ENCODE peak calls at places on chromosomes 2 and 18, in four cellular contexts. One of them, this sample, is unnamed. For H3K4me1, the result is how much of the 10 kb centered on the place peaks cover.

GRCh38 chr2:20439503-20439902 is 7.4 kb upstream of the RHOB start:
- DNase-seq in BE2C: no peak
- DNase-seq in mammary epithelial cell: no peak
- DNase-seq in MM.1S: no peak
- DNase-seq in this sample: no peak

GRCh38 chr18:68461635-68462034 is 253.3 kb downstream of the TMX3 start:
- DNase-seq in BE2C: no peak
- DNase-seq in mammary epithelial cell: no peak
- DNase-seq in MM.1S: no peak
- DNase-seq in this sample: no peak

GRCh38 chr2:160224060-160224459 is 24.0 kb upstream of the ITGB6 start:
- DNase-seq in BE2C: no peak
- DNase-seq in mammary epithelial cell: peak
- DNase-seq in MM.1S: peak
- DNase-seq in this sample: no peak

GRCh38 chr2:109526442-109526970 is 87.3 kb downstream of the SEPTIN10 start:
- DNase-seq in BE2C: no peak
- DNase-seq in mammary epithelial cell: no peak
- DNase-seq in MM.1S: no peak
- DNase-seq in this sample: no peak

GRCh38 chr2:141137121-141137693 is 993.6 kb downstream of the LRP1B start:
- DNase-seq in BE2C: peak
- DNase-seq in mammary epithelial cell: no peak
- DNase-seq in MM.1S: no peak
- DNase-seq in this sample: no peak

GRCh38 chr2:219557791-219558785 is 13.3 kb downstream of the OBSL1 start:
- DNase-seq in BE2C: no peak
- DNase-seq in mammary epithelial cell: no peak
- DNase-seq in MM.1S: no peak
- DNase-seq in this sample: no peak

GRCh38 chr2:24919100-24919976 is 699 bp downstream of the ADCY3 start:
- DNase-seq in BE2C: no peak
- DNase-seq in mammary epithelial cell: peak
- DNase-seq in MM.1S: peak
- DNase-seq in this sample: no peak

GRCh38 chr2:30266051-30266621 is 34.8 kb downstream of the LBH start:
- DNase-seq in BE2C: no peak
- DNase-seq in mammary epithelial cell: no peak
- DNase-seq in MM.1S: no peak
- DNase-seq in this sample: no peak

GRCh38 chr2:99572380-99572779 is 82.6 kb upstream of the REV1 start:
- DNase-seq in BE2C: no peak
- DNase-seq in mammary epithelial cell: no peak
- DNase-seq in MM.1S: no peak
- DNase-seq in this sample: no peak

GRCh38 chr2:155547571-155547970 is 785.0 kb downstream of the NR4A2 start:
- DNase-seq in BE2C: no peak
- DNase-seq in mammary epithelial cell: no peak
- DNase-seq in MM.1S: no peak
- DNase-seq in this sample: no peak

GRCh38 chr2:18501156-18501555 is 59.3 kb downstream of the RDH14 start:
- DNase-seq in BE2C: no peak
- DNase-seq in mammary epithelial cell: no peak
- DNase-seq in MM.1S: no peak
- DNase-seq in this sample: no peak

GRCh38 chr2:193584001-193584400 is 1389.3 kb upstream of the TMEFF2 start:
- DNase-seq in BE2C: peak
- DNase-seq in mammary epithelial cell: peak
- DNase-seq in MM.1S: no peak
- DNase-seq in this sample: peak

GRCh38 chr18:23528580-23529472 is 25.5 kb downstream of the RMC1 start:
- DNase-seq in BE2C: no peak
- DNase-seq in mammary epithelial cell: peak
- DNase-seq in MM.1S: no peak
- DNase-seq in this sample: no peak

GRCh38 chr2:210399440-210400041 is 77.0 kb downstream of the LANCL1 start:
- DNase-seq in BE2C: no peak
- DNase-seq in mammary epithelial cell: peak
- DNase-seq in MM.1S: peak
- DNase-seq in this sample: no peak

DNA sequence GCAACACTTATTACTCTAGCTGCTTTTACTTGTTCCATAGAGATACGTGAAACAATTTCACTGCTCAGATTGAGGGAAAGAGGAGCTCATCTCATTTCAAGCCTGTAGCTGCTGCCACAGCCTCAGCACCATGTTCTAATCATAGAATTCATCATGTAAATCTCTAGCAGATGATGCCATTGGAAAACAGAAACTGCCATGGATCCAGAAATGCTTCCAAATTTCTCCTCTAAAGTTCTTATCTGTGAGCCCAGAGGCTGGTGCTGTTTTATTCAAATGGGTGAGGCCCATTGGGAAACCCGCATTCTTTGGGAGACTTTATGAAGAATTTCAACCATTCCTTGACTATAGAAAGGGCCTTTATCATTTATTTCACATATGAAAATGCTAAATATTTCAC is 1.9 kb downstream of the CDC42EP3 start:
- DNase-seq in BE2C: no peak
- DNase-seq in mammary epithelial cell: no peak
- DNase-seq in MM.1S: no peak
- DNase-seq in this sample: no peak
- H3K4me1 ChIP-seq in BE2C: under half
- H3K4me1 ChIP-seq in mammary epithelial cell: under half
- H3K4me1 ChIP-seq in MM.1S: under half
- H3K4me1 ChIP-seq in this sample: under half

GRCh38 chr2:235200216-235200615 is 248.4 kb downstream of the SH3BP4 start:
- DNase-seq in BE2C: no peak
- DNase-seq in mammary epithelial cell: no peak
- DNase-seq in MM.1S: no peak
- DNase-seq in this sample: no peak

GRCh38 chr2:235194836-235195235 is 243.0 kb downstream of the SH3BP4 start:
- DNase-seq in BE2C: no peak
- DNase-seq in mammary epithelial cell: no peak
- DNase-seq in MM.1S: no peak
- DNase-seq in this sample: no peak

GRCh38 chr2:235195921-235196320 is 244.1 kb downstream of the SH3BP4 start:
- DNase-seq in BE2C: no peak
- DNase-seq in mammary epithelial cell: no peak
- DNase-seq in MM.1S: no peak
- DNase-seq in this sample: no peak

GRCh38 chr2:235201796-235202195 is 250.0 kb downstream of the SH3BP4 start:
- DNase-seq in BE2C: no peak
- DNase-seq in mammary epithelial cell: no peak
- DNase-seq in MM.1S: no peak
- DNase-seq in this sample: no peak

GRCh38 chr2:235199128-235199527 is 247.3 kb downstream of the SH3BP4 start:
- DNase-seq in BE2C: no peak
- DNase-seq in mammary epithelial cell: no peak
- DNase-seq in MM.1S: no peak
- DNase-seq in this sample: no peak
- H3K4me3 ChIP-seq in BE2C: no peak
- H3K4me3 ChIP-seq in mammary epithelial cell: no peak
- H3K4me3 ChIP-seq in MM.1S: no peak
- H3K4me3 ChIP-seq in this sample: no peak

DNA sequence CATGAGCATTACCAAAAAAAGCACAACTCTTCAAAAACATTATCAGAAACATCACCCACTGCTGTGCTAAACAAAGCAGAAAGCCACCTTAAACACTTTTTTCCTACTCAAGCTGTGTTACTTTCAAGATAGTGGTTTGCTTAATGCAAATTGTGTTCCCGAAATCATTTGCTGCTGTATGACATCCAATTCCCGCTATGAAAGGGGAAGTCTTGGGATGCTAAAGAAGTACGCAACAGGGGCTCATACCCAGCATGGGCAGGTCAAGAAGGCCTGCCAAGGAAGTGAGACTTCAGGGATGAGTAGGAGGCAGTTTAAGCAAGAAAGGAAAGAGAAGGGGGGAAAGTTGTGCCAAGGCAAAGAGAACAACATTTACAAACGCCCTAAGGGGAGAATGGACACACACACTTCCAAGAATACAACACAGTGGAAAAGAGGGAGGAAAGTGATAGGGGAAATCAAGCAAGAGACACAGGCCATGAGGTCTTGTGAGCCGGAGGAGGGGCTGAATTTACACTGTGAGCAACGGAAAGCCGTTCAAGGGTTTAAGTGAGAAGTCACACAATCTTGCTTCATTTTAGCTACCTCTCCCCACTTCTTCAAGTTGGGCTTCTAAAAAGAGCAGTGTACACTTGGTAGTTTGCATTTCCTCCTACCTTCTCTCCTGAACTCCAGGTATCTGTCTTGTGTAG is 4.1 kb downstream of the PTPN2 start:
- DNase-seq in BE2C: no peak
- DNase-seq in mammary epithelial cell: no peak
- DNase-seq in MM.1S: no peak
- DNase-seq in this sample: no peak
- H3K4me1 ChIP-seq in BE2C: under half
- H3K4me1 ChIP-seq in mammary epithelial cell: under half
- H3K4me1 ChIP-seq in MM.1S: under half
- H3K4me1 ChIP-seq in this sample: under half

GRCh38 chr2:119064567-119064966 is 94.0 kb downstream of the C1QL2 start:
- DNase-seq in BE2C: no peak
- DNase-seq in mammary epithelial cell: no peak
- DNase-seq in MM.1S: no peak
- DNase-seq in this sample: no peak

GRCh38 chr2:119065146-119065545 is 93.4 kb downstream of the C1QL2 start:
- DNase-seq in BE2C: no peak
- DNase-seq in mammary epithelial cell: no peak
- DNase-seq in MM.1S: no peak
- DNase-seq in this sample: no peak

GRCh38 chr2:119062179-119062578 is 96.4 kb downstream of the C1QL2 start:
- DNase-seq in BE2C: no peak
- DNase-seq in mammary epithelial cell: no peak
- DNase-seq in MM.1S: no peak
- DNase-seq in this sample: no peak

GRCh38 chr2:119063146-119063545 is 95.4 kb downstream of the C1QL2 start:
- DNase-seq in BE2C: no peak
- DNase-seq in mammary epithelial cell: no peak
- DNase-seq in MM.1S: no peak
- DNase-seq in this sample: no peak

GRCh38 chr2:119062652-119063051 is 95.9 kb downstream of the C1QL2 start:
- DNase-seq in BE2C: no peak
- DNase-seq in mammary epithelial cell: no peak
- DNase-seq in MM.1S: no peak
- DNase-seq in this sample: no peak
- H3K4me3 ChIP-seq in BE2C: no peak
- H3K4me3 ChIP-seq in mammary epithelial cell: no peak
- H3K4me3 ChIP-seq in MM.1S: no peak
- H3K4me3 ChIP-seq in this sample: no peak

This sample was measured in iPS DF 6.9.